ENCODE peak calls at places on chromosomes 5 and 9, in six cellular contexts. V is HepG2, H is K562, L is GM12878, R is H1, A is A549. U is an unnamed sample.

GRCh38 chr9:84216151-84216550 is 124.4 kb downstream of the SLC28A3 start:
- DNase-seq in A (no peak), L (no peak), R (no peak), H (no peak), V (no peak), U (no peak)

GRCh38 chr9:118985851-118986250 is 383.4 kb downstream of the BRINP1 start:
- DNase-seq in A (no peak), H (no peak), L (no peak), V (no peak), R (no peak), U (peak)

GRCh38 chr5:100706796-100707195 is 171.6 kb downstream of the FAM174A start:
- DNase-seq in H (no peak), A (peak), L (no peak), R (no peak), V (no peak), U (no peak)

GRCh38 chr5:83564069-83564749 is 92.7 kb downstream of the VCAN start:
- DNase-seq in V (peak), R (no peak), A (peak), L (no peak), H (peak), U (peak)

GRCh38 chr9:124329996-124330714 is 72.4 kb downstream of the NEK6 start:
- DNase-seq in V (no peak), R (no peak), A (no peak), L (no peak), H (no peak), U (no peak)

GRCh38 chr9:135101486-135101885 is 14.0 kb downstream of the OLFM1 start:
- DNase-seq in A (no peak), V (no peak), H (no peak), R (no peak), L (no peak), U (no peak)

GRCh38 chr9:127919253-127919815 is 2.5 kb upstream of the ST6GALNAC4 start:
- DNase-seq in R (no peak), H (peak), L (no peak), V (peak), A (peak), U (no peak)

GRCh38 chr9:113221800-113222481 is 597 bp downstream of the SLC31A1 start:
- DNase-seq in H (peak), L (no peak), A (no peak), R (no peak), V (peak), U (peak)

GRCh38 chr9:36407122-36407723 is 7.2 kb upstream of the RNF38 start:
- DNase-seq in R (no peak), A (peak), V (peak), H (peak), L (peak), U (peak)

GRCh38 chr9:6147847-6148246 is 67.8 kb upstream of the IL33 start:
- DNase-seq in A (no peak), L (no peak), R (no peak), V (no peak), H (no peak), U (no peak)

GRCh38 chr5:96172436-96172835 is 210.8 kb upstream of the ELL2 start:
- DNase-seq in R (no peak), H (no peak), A (no peak), L (no peak), V (no peak), U (no peak)

GRCh38 chr5:132001647-132002561 is 9.6 kb downstream of the ACSL6 start:
- DNase-seq in A (no peak), H (no peak), R (no peak), V (peak), L (no peak), U (no peak)

GRCh38 chr9:135402048-135402738 is 77.4 kb upstream of the PPP1R26 start:
- DNase-seq in V (no peak), L (no peak), R (no peak), H (no peak), A (no peak), U (no peak)

GRCh38 chr9:86948153-86948929 is 1.0 kb upstream of the GAS1 start:
- DNase-seq in V (peak), R (no peak), L (no peak), H (peak), A (peak), U (peak)

GRCh38 chr5:67249590-67249895 is 52.9 kb upstream of the CD180 start:
- DNase-seq in L (no peak), H (no peak), R (no peak), A (no peak), V (no peak), U (no peak)

GRCh38 chr9:18741880-18742279 is 267.9 kb downstream of the ADAMTSL1 start:
- DNase-seq in A (no peak), H (no peak), V (no peak), R (no peak), L (no peak), U (no peak)

GRCh38 chr5:177103523-177104253 is 17.0 kb downstream of the FGFR4 start:
- DNase-seq in H (no peak), V (no peak), A (no peak), R (no peak), L (no peak), U (no peak)

GRCh38 chr5:142095651-142096330 is 12.8 kb upstream of the NDFIP1 start:
- DNase-seq in V (no peak), L (peak), A (no peak), R (no peak), H (no peak), U (no peak)

GRCh38 chr5:142097681-142098080 is 10.9 kb upstream of the NDFIP1 start:
- DNase-seq in R (no peak), L (no peak), V (no peak), H (no peak), A (no peak), U (no peak)

GRCh38 chr5:142100307-142100706 is 8.3 kb upstream of the NDFIP1 start:
- DNase-seq in L (no peak), H (no peak), V (no peak), R (no peak), A (no peak), U (no peak)

GRCh38 chr5:142096382-142096781 is 12.2 kb upstream of the NDFIP1 start:
- DNase-seq in H (no peak), R (no peak), V (no peak), A (no peak), L (no peak), U (no peak)

DNA sequence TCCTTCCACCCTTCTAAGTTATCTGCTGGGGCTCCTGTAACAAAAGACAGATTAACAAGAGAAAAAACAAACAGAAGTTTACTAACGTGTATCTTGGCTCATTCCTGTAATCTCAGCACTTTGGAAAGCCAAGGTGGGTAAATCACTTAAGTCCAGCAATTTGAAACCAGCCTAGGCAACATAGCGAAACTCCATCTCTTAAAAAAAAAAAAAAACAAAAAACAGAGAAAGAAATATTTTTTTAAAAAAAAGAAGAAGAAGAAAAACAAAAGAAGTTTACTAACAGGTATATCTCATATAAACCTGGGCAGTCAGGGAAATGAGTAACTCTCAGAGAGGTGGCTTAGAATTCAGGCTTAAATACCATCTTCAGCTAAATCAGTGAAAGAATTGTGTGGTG is 10.3 kb upstream of the NDFIP1 start:
- DNase-seq in H (no peak), V (no peak), R (no peak), A (no peak), L (no peak), U (no peak)
- TF ChIP-seq USF2 in H (no peak), V (no peak), R (no peak), A (no peak), L (no peak), U (no peak)

DNA sequence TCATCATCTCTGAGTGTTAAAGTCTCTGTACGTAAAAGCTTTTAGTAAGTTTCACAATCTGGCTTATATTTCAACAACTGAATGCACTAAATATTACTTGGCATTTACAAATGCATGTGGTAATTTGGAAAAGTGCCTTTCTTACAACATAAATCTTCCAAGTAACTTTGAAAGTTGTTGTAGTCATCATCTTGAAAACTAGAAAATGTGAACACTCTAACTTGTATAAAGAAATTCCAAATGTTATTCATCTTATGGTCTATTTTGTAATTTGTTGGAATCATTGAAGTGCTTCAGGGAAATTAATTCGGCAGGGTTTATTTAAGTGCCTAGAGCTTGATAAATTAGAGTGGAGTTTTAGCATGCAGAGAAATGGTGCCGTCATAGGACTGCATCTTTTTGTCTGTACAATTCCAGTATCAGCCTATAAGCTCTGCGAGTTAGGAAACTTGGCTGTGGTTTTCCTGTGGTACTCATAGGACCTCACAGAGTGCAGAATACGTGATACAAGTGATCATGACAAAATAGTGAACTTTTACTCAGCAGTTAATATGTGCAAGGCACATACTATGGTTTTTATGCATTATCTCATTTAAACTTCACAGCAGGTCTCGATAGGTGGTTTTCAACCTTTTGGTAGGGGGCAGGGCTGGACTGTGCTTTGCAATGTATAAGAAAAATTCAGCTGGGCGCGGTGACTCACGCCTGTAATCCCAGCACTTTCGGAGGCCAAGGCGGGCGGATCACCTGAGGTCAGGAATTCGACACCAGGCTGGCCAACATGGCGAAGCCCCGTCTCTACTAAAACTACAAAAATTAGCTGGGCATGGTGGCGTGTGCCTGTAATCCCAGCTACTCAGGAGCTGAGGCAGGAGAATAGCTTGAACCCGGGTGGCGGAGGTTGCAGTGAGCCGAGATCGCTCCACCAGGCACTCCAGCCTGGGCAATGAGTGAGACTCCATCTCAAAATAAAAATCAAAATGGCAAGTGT is 79.6 kb downstream of the RAI14 start:
- DNase-seq in V (no peak), H (no peak), A (no peak), R (no peak), L (no peak), U (no peak)
- TF ChIP-seq CHD2 in V (no peak), H (no peak), A (no peak), R (no peak), L (no peak), U (no peak)

GRCh38 chr5:31783762-31784161 is 144.8 kb downstream of the PDZD2 start:
- DNase-seq in V (no peak), L (no peak), H (no peak), R (no peak), A (no peak), U (peak)
- TF ChIP-seq USF2 in V (no peak), L (no peak), H (no peak), R (no peak), A (no peak), U (no peak)

GRCh38 chr5:164998142-164998541 is 1492.7 kb downstream of the MAT2B start:
- DNase-seq in V (no peak), H (no peak), R (no peak), A (no peak), L (no peak), U (no peak)
- TF ChIP-seq CHD2 in V (no peak), H (no peak), R (no peak), A (no peak), L (no peak), U (no peak)

GRCh38 chr5:124675921-124676846 is 70.3 kb downstream of the ZNF608 start:
- DNase-seq in A (no peak), R (no peak), V (peak), H (no peak), L (no peak), U (no peak)

GRCh38 chr5:124678992-124679519 is 67.4 kb downstream of the ZNF608 start:
- DNase-seq in R (no peak), L (no peak), A (no peak), V (no peak), H (peak), U (no peak)

GRCh38 chr5:124678478-124678877 is 68.0 kb downstream of the ZNF608 start:
- DNase-seq in R (no peak), L (no peak), A (no peak), H (no peak), V (no peak), U (no peak)

GRCh38 chr5:124677999-124678385 is 68.4 kb downstream of the ZNF608 start:
- DNase-seq in H (no peak), A (no peak), L (no peak), V (no peak), R (no peak), U (no peak)

GRCh38 chr5:124677376-124677998 is 69.0 kb downstream of the ZNF608 start:
- DNase-seq in A (no peak), R (no peak), V (no peak), H (no peak), L (no peak), U (peak)
- TF ChIP-seq USF2 in A (no peak), R (no peak), V (no peak), H (no peak), L (no peak), U (no peak)

DNA sequence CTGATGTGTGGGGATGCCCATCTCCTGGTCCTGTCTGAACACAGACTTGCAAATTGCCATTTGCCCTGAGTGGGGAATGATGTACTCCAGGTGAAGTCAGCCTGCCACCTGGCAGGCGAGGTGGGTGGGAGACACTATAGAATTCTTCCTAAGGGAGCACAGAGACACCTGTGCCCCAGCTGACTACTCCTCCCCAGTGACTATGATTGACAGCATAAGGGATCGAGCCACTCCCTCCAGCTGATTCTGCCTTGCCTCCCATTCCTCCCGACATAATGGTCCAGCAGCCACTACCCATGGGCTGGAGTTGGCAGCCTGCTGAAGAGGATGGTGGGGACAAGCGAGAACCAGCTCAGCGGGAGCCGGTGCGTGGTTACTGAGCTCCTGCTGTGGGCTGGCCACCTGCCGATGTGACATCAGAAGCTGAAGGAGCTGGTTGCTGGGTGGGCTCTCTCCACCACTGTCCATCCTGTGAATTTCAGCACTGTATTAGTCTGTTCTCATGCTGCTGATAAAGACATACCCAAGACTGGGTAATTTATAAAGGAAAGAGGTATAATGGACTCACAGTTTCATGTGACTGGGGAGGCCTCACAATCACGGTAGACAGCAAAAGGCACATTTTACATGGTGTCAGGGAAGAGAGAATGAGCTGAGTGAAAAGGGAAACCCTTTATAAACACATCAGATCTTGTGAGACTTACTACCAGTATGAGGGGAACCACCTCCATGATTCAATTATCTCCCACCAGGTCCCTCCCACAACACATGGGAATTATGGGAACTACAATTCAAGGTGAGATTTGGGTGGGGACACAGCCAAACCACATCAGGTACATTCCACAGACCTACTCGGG is 12.2 kb upstream of the NCS1 start:
- DNase-seq in L (no peak), A (no peak), V (no peak), R (no peak), H (no peak), U (no peak)
- TF ChIP-seq CHD2 in L (no peak), A (no peak), V (no peak), R (no peak), H (no peak), U (no peak)

GRCh38 chr5:71586052-71586940 is 844 bp upstream of the MCCC2 start:
- DNase-seq in L (peak), V (peak), H (peak), A (peak), R (peak), U (peak)
- TF ChIP-seq USF2 in L (no peak), V (no peak), H (no peak), A (no peak), R (no peak), U (no peak)

GRCh38 chr5:998975-999501 is 9.6 kb upstream of the NKD2 start:
- DNase-seq in R (no peak), L (no peak), H (no peak), A (no peak), V (no peak), U (no peak)

GRCh38 chr5:997001-997474 is 11.6 kb upstream of the NKD2 start:
- DNase-seq in R (no peak), A (peak), H (peak), V (peak), L (no peak), U (no peak)

GRCh38 chr5:999724-1000123 is 8.9 kb upstream of the NKD2 start:
- DNase-seq in V (no peak), A (no peak), R (no peak), L (no peak), H (no peak), U (no peak)

GRCh38 chr5:998276-998974 is 10.2 kb upstream of the NKD2 start:
- DNase-seq in H (no peak), A (no peak), L (no peak), R (no peak), V (no peak), U (no peak)

GRCh38 chr5:997711-998110 is 10.9 kb upstream of the NKD2 start:
- DNase-seq in V (no peak), R (no peak), A (no peak), L (no peak), H (no peak), U (no peak)
- TF ChIP-seq CHD2 in V (no peak), R (no peak), A (no peak), L (no peak), H (no peak), U (no peak)

GRCh38 chr5:56091664-56092063 is 96.9 kb upstream of the IL6ST start:
- DNase-seq in A (no peak), V (no peak), H (no peak), R (no peak), L (no peak), U (peak)

GRCh38 chr5:56090793-56091460 is 96.2 kb upstream of the IL6ST start:
- DNase-seq in H (no peak), L (no peak), V (peak), R (no peak), A (no peak), U (no peak)

GRCh38 chr5:56092115-56092514 is 97.4 kb upstream of the IL6ST start:
- DNase-seq in R (no peak), A (no peak), V (no peak), H (no peak), L (no peak), U (no peak)

GRCh38 chr5:56088431-56088949 is 93.7 kb upstream of the IL6ST start:
- DNase-seq in R (no peak), L (no peak), A (no peak), H (no peak), V (no peak), U (no peak)

DNA sequence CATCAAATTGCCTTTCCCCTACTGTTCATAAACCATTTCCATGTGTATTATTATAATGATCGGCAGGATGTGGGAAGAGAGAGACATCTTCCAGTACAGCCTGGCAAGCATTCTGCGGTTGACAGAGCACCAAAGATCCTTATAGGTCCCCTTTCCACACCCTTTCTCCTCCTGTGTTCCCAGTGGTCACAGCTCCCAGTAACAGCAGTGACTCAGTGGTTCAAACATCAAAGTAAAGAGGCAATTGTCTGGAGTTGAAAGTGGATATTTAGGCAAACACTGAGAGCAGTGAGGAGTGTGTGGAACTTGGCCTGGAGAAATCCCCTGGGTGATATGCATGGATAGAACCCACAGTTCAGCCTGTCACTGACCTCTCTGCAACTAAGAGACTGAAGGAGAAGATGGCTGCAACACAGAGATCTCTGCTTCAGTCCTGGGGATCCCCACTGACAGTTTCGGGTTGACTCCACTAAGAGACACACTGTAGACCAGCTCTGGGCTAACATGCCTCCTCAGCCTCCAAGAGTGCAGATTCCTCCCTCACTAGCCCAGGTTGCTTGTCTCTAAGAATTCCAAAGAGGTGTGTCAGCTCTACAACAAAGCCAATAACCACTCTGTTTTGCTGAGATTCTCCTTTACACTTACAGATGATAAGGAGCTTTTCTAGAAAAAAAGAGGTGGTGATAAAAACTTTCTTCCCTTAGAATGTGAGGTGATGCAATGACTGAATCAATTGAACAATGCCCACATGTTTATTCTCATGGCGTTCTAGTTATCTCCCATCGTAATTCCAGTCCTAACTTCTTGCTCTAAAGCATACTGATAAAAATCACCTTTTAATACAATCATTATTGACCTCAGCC is 94.4 kb upstream of the IL6ST start:
- DNase-seq in V (peak), R (no peak), L (peak), H (no peak), A (peak), U (no peak)
- TF ChIP-seq USF2 in V (no peak), R (no peak), L (no peak), H (no peak), A (no peak), U (no peak)